ENCODE peak calls at places on chromosomes 11 and 22, in seven cellular contexts. B is CD8-positive, alpha-beta T cell; V is Calu3; F is tibial artery; R is CD4-positive, alpha-beta T cell; J is cardiac fibroblast; S is uterus. Y is an unnamed sample.

GRCh38 chr11:8086571-8086970 is 5.6 kb downstream of the TUB start:
- DNase-seq in R (no peak), V (no peak), F (no peak), S (no peak), B (no peak), J (no peak), Y (no peak)

GRCh38 chr11:103584021-103584420 is 452.4 kb upstream of the DDI1 start:
- DNase-seq in R (no peak), S (no peak), B (no peak), F (no peak), J (no peak), V (no peak), Y (no peak)

GRCh38 chr22:19707347-19708322 is 6.7 kb upstream of the SEPTIN5 start:
- DNase-seq in V (no peak), J (no peak), F (peak), S (no peak), R (no peak), B (no peak), Y (no peak)

GRCh38 chr11:115267228-115267627 is 237.0 kb downstream of the CADM1 start:
- DNase-seq in V (no peak), F (no peak), S (no peak), J (no peak), B (no peak), R (no peak), Y (no peak)

GRCh38 chr11:103927535-103927934 is 108.9 kb upstream of the DDI1 start:
- DNase-seq in V (no peak), F (no peak), J (peak), R (no peak), S (no peak), B (no peak), Y (no peak)

GRCh38 chr11:115872418-115872817 is 368.2 kb upstream of the CADM1 start:
- DNase-seq in F (no peak), B (no peak), R (no peak), S (no peak), V (no peak), J (no peak), Y (no peak)

GRCh38 chr22:36565152-36565507 is 36.2 kb upstream of the EIF3D start:
- DNase-seq in J (no peak), R (no peak), V (no peak), S (no peak), B (no peak), F (no peak), Y (no peak)

GRCh38 chr11:100445231-100445735 is 241.8 kb upstream of the ARHGAP42 start:
- DNase-seq in B (no peak), F (no peak), R (no peak), V (no peak), J (peak), S (no peak), Y (no peak)

GRCh38 chr22:40919446-40919845 is 31.7 kb upstream of the RBX1 start:
- DNase-seq in F (no peak), B (no peak), V (no peak), R (no peak), J (peak), S (no peak), Y (no peak)

GRCh38 chr22:23823331-23823791 is 15.4 kb downstream of the DERL3 start:
- DNase-seq in F (no peak), S (no peak), V (no peak), R (no peak), B (no peak), J (peak), Y (no peak)

GRCh38 chr11:9775393-9775780 is 111.5 kb downstream of the SWAP70 start:
- DNase-seq in R (no peak), V (no peak), J (no peak), B (no peak), F (no peak), S (no peak), Y (no peak)

GRCh38 chr22:19430890-19431541 is 517 bp downstream of the HIRA start:
- DNase-seq in S (peak), V (peak), J (peak), B (peak), R (no peak), F (no peak), Y (peak)

GRCh38 chr11:104015649-104016415 is 20.6 kb upstream of the DDI1 start:
- DNase-seq in S (no peak), F (no peak), B (no peak), V (no peak), J (no peak), R (no peak), Y (no peak)

GRCh38 chr11:2215561-2216399 is 44.2 kb upstream of the TH start:
- DNase-seq in S (no peak), R (no peak), F (peak), V (no peak), J (no peak), B (no peak), Y (no peak)

GRCh38 chr11:112503410-112503809 is 242.8 kb upstream of the PLET1 start:
- DNase-seq in B (no peak), J (no peak), V (no peak), R (no peak), F (no peak), S (no peak), Y (no peak)

GRCh38 chr11:17645190-17645970 is 74.0 kb upstream of the MYOD1 start:
- DNase-seq in S (no peak), R (no peak), F (no peak), V (no peak), B (no peak), J (no peak), Y (no peak)

GRCh38 chr22:17313591-17313990 is 55.7 kb upstream of the CECR2 start:
- DNase-seq in F (no peak), V (no peak), S (no peak), R (no peak), B (no peak), J (no peak), Y (no peak)

GRCh38 chr11:19642185-19642591 is 70.4 kb upstream of the NAV2 start:
- DNase-seq in R (no peak), S (no peak), J (no peak), V (no peak), B (no peak), F (no peak), Y (no peak)

GRCh38 chr22:24459911-24460310 is 32.5 kb downstream of the ADORA2A start:
- DNase-seq in R (no peak), F (no peak), J (no peak), B (no peak), S (no peak), V (no peak), Y (no peak)

GRCh38 chr11:69054397-69055211 is 5.9 kb downstream of the TPCN2 start:
- DNase-seq in V (no peak), R (no peak), J (no peak), S (no peak), F (no peak), B (peak), Y (no peak)

GRCh38 chr11:86999388-86999787 is 38.3 kb upstream of the TMEM135 start:
- DNase-seq in S (no peak), B (no peak), R (no peak), V (no peak), F (no peak), J (no peak), Y (no peak)

GRCh38 chr22:22865311-22866072 is 22.1 kb upstream of the IGLL5 start:
- DNase-seq in V (no peak), R (no peak), F (no peak), J (no peak), B (peak), S (no peak), Y (no peak)

GRCh38 chr11:57513911-57514537 is 1.5 kb downstream of the SLC43A1 start:
- DNase-seq in S (peak), F (peak), R (peak), J (peak), V (peak), B (peak), Y (peak)

GRCh38 chr11:16871368-16871767 is 132.9 kb downstream of the C11orf58 start:
- DNase-seq in S (no peak), J (peak), B (no peak), F (no peak), V (no peak), R (no peak), Y (no peak)

DNA sequence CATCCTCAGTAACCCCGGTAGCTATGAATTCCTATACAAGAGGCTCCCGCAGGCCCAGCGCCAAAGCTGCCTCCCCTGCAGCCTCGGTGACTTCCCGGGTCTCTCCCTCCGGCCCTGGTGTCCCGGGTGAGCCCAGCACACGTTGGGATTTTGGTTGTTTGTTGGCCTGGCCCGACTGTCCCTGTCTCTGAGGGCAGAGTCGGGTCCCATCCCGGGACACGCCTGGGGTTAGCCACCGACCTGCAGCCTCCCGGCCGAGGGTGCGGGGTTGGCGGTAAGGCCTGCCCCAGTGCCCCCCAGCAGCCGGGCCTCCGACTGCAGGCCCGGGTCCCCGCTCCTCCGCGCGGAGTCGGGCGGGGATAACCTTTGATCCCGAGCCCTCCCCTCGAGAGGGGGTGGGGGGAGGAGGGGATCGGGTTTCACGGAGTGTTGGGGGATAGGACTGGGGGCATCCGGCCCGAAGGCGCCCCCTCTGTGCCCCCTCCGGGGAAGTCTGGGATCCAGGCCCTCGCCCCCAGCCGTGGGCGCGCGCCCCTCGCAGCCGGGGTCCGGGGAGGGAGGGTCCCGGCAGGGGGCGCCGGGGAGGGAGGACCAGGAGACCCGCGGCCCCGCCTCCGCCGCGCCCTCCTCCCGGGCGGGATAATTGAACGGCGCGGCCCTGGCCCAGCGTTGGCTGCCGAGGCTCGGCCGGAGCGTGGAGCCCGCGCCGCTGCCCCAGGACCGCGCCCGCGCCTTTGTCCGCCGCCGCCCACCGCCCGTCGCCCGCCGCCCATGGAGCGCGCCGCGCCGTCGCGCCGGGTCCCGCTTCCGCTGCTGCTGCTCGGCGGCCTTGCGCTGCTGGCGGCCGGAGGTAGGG is at the start of gene FBLN1:
- DNase-seq in B (no peak), S (peak), J (peak), V (peak), F (peak), R (no peak), Y (peak)
- TF ChIP-seq CTCF in B (no peak), S (peak), J (no peak), V (peak), F (no peak), R (no peak), Y (peak)

DNA sequence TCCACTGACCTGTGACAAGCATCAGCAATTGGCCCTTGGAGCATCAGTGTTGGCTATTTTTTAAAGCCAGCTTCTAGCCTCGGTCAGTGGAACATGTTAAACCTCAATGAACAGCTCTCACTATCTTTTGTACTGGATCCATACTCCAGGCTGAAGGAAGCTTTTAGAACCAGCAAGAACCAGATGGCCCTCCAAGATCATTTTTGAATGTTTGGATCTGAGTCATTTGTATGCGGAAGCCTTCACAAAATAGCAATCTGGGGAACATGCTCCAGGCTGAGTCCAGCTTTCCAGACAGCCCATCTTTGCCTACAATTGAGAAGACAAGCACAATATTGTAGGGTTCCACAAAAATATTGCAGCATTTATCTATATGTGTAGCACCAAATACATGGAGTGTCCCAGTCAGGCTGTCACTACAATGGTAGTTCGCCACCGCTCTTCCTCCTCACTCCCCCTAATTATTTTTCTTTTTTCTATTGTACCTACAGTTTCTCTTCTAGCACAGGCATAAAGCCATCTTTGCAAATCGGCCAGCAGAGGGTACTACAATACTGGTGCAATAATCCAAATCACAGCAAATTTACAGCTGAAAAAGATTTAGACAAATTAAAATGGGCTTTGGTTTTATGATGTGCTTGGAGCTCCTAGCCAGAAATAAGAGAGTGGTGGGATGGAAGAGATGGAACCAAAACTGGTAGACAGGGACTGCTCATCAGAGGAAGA is 177.4 kb upstream of the BLID start:
- DNase-seq in S (no peak), B (no peak), V (no peak), J (peak), R (no peak), F (no peak), Y (no peak)
- TF ChIP-seq CTCF in S (no peak), B (no peak), V (no peak), J (peak), R (no peak), F (no peak), Y (no peak)

GRCh38 chr11:125921042-125921441 is 16.7 kb downstream of the DDX25 start:
- DNase-seq in F (no peak), J (no peak), V (no peak), R (no peak), S (no peak), B (no peak), Y (no peak)

GRCh38 chr11:125924384-125925007 is 20.2 kb downstream of the DDX25 start:
- DNase-seq in R (no peak), F (no peak), B (no peak), S (no peak), V (no peak), J (no peak), Y (no peak)

GRCh38 chr11:125922156-125922555 is 17.8 kb downstream of the DDX25 start:
- DNase-seq in R (no peak), J (no peak), B (no peak), V (no peak), F (no peak), S (no peak), Y (no peak)

GRCh38 chr11:125923633-125924032 is 19.3 kb downstream of the DDX25 start:
- DNase-seq in V (no peak), F (no peak), J (no peak), R (no peak), S (no peak), B (no peak), Y (no peak)

DNA sequence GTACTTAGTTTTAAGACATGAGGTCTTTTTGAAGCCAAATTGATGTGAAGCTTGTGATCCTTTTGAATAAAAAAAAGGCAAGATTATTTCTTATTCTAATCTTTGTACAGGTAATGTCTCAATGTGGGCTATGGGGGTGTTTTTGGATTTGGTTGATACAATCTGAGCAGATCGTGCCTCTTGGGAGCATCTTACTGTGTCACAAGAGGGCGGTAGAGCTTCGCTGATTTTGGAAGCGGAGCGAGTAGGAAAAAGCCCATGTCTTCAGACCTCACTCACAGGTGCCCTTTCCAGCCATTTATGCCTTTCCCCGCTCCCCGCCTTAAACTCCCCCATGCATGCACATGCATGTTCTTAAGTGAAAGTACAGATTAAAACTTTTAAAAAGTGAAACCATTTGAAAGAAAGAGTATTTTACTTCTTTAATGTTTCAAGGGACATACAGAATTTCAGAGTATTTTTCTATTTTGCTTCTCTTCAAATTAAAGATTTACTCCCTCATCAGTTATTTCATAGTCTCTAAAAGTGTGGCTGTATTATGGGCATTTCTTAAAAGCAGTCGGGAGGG is 18.8 kb downstream of the DDX25 start:
- DNase-seq in R (peak), J (peak), F (no peak), B (peak), S (peak), V (peak), Y (peak)
- TF ChIP-seq CTCF in R (peak), J (peak), F (peak), B (peak), S (peak), V (peak), Y (peak)

DNA sequence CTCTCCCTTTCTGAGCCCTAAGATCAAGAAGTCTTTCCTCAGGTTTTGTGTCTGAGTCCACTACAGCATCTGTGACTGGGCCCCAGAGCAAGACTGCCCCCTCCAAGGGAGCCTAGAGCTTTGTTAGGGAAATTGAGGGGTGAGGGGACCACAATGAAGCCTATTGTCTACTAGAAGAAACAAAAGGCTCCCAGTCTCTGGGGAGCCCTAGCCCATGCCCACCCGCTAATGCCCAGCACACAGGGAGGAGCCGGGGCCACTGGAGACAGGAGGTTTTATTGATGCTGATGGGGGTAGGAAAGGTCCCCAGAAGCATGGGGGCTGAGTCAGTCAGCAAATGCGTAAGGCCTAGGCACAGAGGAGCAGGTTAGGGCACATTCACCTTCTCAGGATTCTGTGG is 14.0 kb downstream of the RHOG start:
- DNase-seq in B (no peak), F (no peak), R (no peak), J (no peak), V (no peak), S (no peak), Y (no peak)
- TF ChIP-seq CTCF in B (no peak), F (no peak), R (no peak), J (no peak), V (no peak), S (no peak), Y (no peak)

GRCh38 chr22:43110444-43110926 is at the start of gene BIK:
- DNase-seq in B (peak), V (peak), J (peak), R (peak), S (peak), F (no peak), Y (peak)
- TF ChIP-seq CTCF in B (peak), V (no peak), J (peak), R (peak), S (no peak), F (peak), Y (peak)

DNA sequence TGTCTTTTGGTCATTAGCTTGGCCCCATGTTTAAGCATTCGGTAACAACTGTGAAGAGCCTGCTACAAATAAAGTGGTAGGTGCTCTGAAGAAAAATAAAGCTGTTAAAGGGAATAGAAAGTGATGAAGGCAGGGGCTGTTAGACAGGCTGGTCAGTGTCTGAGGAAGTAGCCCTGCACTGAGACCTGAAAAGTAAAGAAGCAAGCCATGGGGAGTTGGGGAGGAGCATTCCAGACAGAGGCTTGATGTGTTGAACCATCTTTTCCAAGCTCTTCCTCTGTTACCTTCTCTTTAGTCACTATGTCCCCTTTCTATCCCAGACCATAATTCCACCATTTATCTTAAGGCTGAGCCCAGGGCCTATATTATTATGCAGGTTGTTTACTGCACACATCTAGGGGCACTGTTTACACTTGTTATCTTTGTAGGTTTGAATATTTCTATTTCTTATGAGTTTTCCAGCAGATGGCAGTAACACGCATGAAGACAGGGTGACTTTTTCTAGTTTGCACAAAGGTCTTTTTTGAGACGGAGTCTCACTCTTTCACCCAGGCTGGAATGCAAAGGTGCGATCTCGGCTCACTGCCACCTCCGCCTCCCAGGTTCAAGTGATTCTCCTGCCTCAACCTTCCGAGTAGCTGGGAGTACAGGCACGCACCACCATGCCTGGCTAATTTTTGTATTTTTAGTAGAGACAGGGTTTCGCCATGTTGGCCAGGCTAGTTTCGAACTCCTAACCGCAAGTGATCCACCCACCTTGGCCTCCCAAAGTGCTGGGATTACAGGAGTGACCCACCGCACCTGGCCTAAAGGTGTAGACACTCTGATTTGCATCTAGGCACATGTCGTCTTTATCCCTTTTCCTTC is 23.0 kb downstream of the ZFTA start:
- DNase-seq in B (no peak), S (no peak), V (no peak), R (no peak), F (no peak), J (peak), Y (no peak)
- TF ChIP-seq CTCF in B (no peak), S (peak), V (no peak), R (no peak), F (no peak), J (no peak), Y (no peak)

Y was measured in progenitor cell of endocrine pancreas.